ENCODE peak calls at places on chromosomes 3 and 15, in nine cellular contexts. Z is endothelial cell of umbilical vein, A is fibroblast of lung, R is tibial artery, P is AG09319, W is osteoblast, V is mesothelial cell of epicardium, U is left ventricle myocardium inferior, X is epithelial cell of esophagus. L is an unnamed sample.

GRCh38 chr3:140403559-140403958 is 274.3 kb upstream of the TRIM42 start:
- DNase-seq in Z (no peak), A (no peak), R (no peak), P (no peak), W (no peak), V (no peak), U (no peak), X (no peak), L (no peak)

GRCh38 chr3:46574881-46575576 is 8.9 kb upstream of the LRRC2 start:
- DNase-seq in Z (no peak), A (no peak), R (no peak), P (no peak), W (no peak), V (no peak), U (no peak), X (no peak), L (peak)

GRCh38 chr3:113847664-113848461 is 9.3 kb downstream of the GRAMD1C start:
- DNase-seq in Z (no peak), A (no peak), R (no peak), P (no peak), W (no peak), V (no peak), U (no peak), X (peak), L (no peak)

GRCh38 chr15:51846463-51847230 is 17.2 kb downstream of the TMOD3 start:
- DNase-seq in Z (peak), A (peak), R (no peak), P (no peak), W (no peak), V (no peak), U (no peak), X (peak), L (no peak)

GRCh38 chr15:39574416-39574815 is 6.5 kb upstream of the THBS1 start:
- DNase-seq in Z (no peak), A (no peak), R (no peak), P (no peak), W (no peak), V (no peak), U (no peak), X (peak), L (no peak)

GRCh38 chr15:36428102-36428845 is 151.2 kb upstream of the CDIN1 start:
- DNase-seq in Z (peak), A (peak), R (no peak), P (peak), W (peak), V (no peak), U (no peak), X (peak), L (no peak)

GRCh38 chr3:71585126-71585525 is 1.6 kb upstream of the FOXP1 start:
- DNase-seq in Z (peak), A (peak), R (no peak), P (no peak), W (no peak), V (no peak), U (no peak), X (no peak), L (no peak)

GRCh38 chr15:63514533-63514943 is 10.1 kb downstream of the USP3 start:
- DNase-seq in Z (peak), A (peak), R (no peak), P (peak), W (no peak), V (no peak), U (no peak), X (peak), L (no peak)

GRCh38 chr3:15860014-15860934 is 62.5 kb upstream of the ANKRD28 start:
- DNase-seq in Z (peak), A (peak), R (peak), P (no peak), W (peak), V (peak), U (peak), X (peak), L (peak)

GRCh38 chr3:43959498-43960447 is 269.0 kb downstream of the ABHD5 start:
- DNase-seq in Z (no peak), A (no peak), R (no peak), P (no peak), W (peak), V (no peak), U (no peak), X (no peak), L (no peak)

GRCh38 chr3:48564022-48564421 is 441 bp upstream of the UCN2 start:
- DNase-seq in Z (peak), A (peak), R (peak), P (peak), W (peak), V (no peak), U (no peak), X (peak), L (no peak)

DNA sequence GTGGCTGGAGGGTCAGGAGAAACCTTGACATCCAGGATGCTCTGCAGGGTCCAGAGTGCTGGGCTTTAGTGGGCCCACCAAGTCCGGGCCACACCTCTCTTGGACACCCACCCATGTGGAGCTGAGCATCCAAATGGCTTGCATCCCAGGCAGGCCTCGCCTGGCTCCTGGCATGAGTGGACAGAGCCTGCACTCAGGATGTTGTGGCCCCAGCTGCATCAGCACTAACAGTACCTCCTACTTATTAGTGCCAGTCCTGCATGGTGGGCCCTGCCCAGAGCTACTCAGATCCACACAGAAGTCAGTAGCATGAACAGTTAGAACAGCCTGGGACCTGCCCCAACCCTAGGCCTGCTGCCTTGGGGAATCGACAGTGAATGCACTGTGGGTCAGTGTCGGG is 42.2 kb upstream of the MRPS22 start:
- DNase-seq in Z (no peak), A (no peak), R (no peak), P (no peak), W (peak), V (no peak), U (no peak), X (no peak), L (no peak)
- TF ChIP-seq CTCF in Z (no peak), A (no peak), R (no peak), P (no peak), W (no peak), V (no peak), U (no peak), X (no peak), L (no peak)

DNA sequence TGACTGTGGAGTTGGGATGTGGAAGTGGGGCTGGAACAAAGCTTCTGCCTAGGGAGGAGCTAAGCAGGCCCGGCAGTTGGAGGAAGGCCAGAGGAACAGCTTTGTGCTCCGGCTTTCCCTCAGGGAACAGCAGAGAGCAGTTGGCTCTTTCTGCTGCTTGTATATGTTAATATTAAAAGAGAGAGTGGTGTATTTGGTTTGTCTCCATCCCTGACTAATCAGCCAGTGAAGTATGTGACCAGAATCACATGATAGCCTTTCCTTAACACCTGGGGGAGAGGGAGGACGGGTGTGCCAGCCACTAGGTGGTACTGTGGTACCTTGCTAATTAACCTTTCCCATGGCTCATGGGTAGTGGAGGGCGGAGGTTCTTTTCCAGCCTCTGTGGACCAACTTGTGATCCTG is 10.0 kb downstream of the EIF2B5 start:
- DNase-seq in Z (peak), A (peak), R (no peak), P (no peak), W (peak), V (no peak), U (peak), X (peak), L (no peak)
- TF ChIP-seq CTCF in Z (peak), A (peak), R (peak), P (peak), W (peak), V (no peak), U (peak), X (peak), L (peak)

DNA sequence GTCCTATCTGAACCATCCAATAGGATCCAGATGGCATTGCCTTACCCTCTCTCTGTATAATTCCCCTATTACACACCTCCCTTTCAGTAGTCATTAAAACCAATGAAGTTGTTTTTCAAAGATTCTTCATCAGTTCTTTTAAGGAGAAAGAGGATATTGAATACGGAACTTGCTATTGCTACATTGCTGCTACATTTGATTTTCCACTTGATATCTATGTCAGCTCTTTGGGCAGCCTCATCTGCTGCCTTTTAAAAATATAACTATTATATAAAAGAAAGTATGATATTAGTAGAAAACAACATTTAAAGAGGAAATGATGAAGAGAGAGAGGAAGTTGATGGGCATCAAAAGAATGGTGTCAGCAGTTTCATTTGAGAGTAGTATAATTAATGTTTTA is 171.4 kb downstream of the NFKBIZ start:
- DNase-seq in Z (no peak), A (no peak), R (no peak), P (no peak), W (no peak), V (no peak), U (no peak), X (no peak), L (no peak)
- TF ChIP-seq CTCF in Z (no peak), A (no peak), R (no peak), P (no peak), W (no peak), V (no peak), U (no peak), X (no peak), L (no peak)

DNA sequence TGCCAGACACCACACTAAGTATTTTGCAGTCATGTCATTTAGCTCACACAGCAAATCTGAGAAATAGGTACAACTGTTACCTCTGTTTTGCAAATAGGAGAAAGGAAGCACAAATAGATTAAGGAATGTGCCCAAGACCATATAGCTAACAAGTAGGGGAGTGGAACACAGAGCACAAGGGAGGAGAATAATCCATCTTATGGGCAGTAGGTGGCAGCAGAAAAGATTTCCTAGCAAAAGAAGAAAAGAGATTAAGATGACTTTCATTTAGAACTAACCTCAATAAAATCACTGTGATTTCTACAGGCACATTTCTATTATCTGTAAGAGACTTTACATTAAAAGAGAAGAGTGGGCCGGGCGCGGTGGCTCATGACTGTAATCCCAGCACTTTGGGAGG is 49.1 kb downstream of the NR1I2 start:
- DNase-seq in Z (no peak), A (no peak), R (no peak), P (no peak), W (no peak), V (no peak), U (no peak), X (no peak), L (no peak)
- TF ChIP-seq CTCF in Z (no peak), A (no peak), R (no peak), P (no peak), W (peak), V (no peak), U (no peak), X (peak), L (peak)

DNA sequence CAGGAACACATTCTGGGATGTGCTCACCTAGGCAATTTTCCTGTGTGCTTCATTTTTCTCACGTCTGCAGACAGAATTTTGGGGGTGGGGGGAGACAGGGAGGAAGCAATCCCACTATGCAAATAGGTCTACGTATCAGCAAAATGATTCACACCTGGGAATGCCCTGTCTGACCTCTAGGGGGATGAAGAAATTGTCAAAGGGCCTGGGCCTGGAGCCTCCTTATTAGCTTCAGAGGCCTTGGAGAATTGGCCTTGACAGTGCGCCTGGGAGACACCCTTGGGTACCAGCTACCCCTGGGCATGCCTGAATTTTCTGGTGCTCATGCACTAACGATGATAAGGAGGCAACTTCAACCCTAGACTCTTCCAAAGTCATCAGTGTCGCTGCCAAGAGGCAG is 207.5 kb downstream of the CADPS start:
- DNase-seq in Z (no peak), A (no peak), R (no peak), P (no peak), W (no peak), V (no peak), U (no peak), X (peak), L (no peak)
- TF ChIP-seq CTCF in Z (no peak), A (no peak), R (no peak), P (no peak), W (no peak), V (peak), U (no peak), X (peak), L (no peak)

GRCh38 chr3:126939347-126939735 is 43.6 kb upstream of the PLXNA1 start:
- DNase-seq in Z (peak), A (no peak), R (no peak), P (no peak), W (no peak), V (no peak), U (no peak), X (no peak), L (no peak)

GRCh38 chr3:126945171-126945721 is 37.7 kb upstream of the PLXNA1 start:
- DNase-seq in Z (no peak), A (no peak), R (no peak), P (no peak), W (peak), V (no peak), U (no peak), X (no peak), L (no peak)

GRCh38 chr3:126944089-126944965 is 38.6 kb upstream of the PLXNA1 start:
- DNase-seq in Z (no peak), A (no peak), R (peak), P (no peak), W (no peak), V (no peak), U (no peak), X (no peak), L (no peak)

GRCh38 chr3:126938520-126939346 is 44.2 kb upstream of the PLXNA1 start:
- DNase-seq in Z (no peak), A (no peak), R (peak), P (no peak), W (no peak), V (no peak), U (no peak), X (no peak), L (no peak)

GRCh38 chr3:126941721-126942270 is 41.1 kb upstream of the PLXNA1 start:
- DNase-seq in Z (no peak), A (peak), R (peak), P (no peak), W (no peak), V (no peak), U (no peak), X (peak), L (no peak)
- TF ChIP-seq CTCF in Z (no peak), A (no peak), R (no peak), P (no peak), W (no peak), V (no peak), U (no peak), X (no peak), L (no peak)

GRCh38 chr3:100710355-100711198 is 1.3 kb downstream of the TFG start:
- DNase-seq in Z (peak), A (peak), R (peak), P (peak), W (peak), V (no peak), U (no peak), X (peak), L (no peak)
- TF ChIP-seq CTCF in Z (peak), A (peak), R (peak), P (peak), W (peak), V (no peak), U (peak), X (peak), L (peak)

L was measured in osteocyte.